ENCODE peak calls at places on chromosome 9, in ten cellular contexts. One of them, this sample, is unnamed.

GRCh38 chr9:79798450-79798849 is 226.7 kb downstream of the TLE4 start:
- DNase-seq in NCI-H460: no peak
- DNase-seq in mucosa of gallbladder: no peak
- DNase-seq in activated CD8-positive, alpha-beta T cell treated with anti-CD3 and anti-CD28 coated beads for 36 hours: no peak
- DNase-seq in GOT3: no peak
- DNase-seq in psoas muscle: no peak
- DNase-seq in amniotic stem cell: no peak
- DNase-seq in pons: no peak
- DNase-seq in NCI-H187: no peak
- DNase-seq in naive thymus-derived CD8-positive, alpha-beta T cell: no peak
- DNase-seq in this sample: no peak

GRCh38 chr9:129184743-129185142 is 6.7 kb upstream of the IER5L start:
- DNase-seq in amniotic stem cell: no peak
- DNase-seq in activated CD8-positive, alpha-beta T cell treated with anti-CD3 and anti-CD28 coated beads for 36 hours: no peak
- DNase-seq in NCI-H460: no peak
- DNase-seq in mucosa of gallbladder: no peak
- DNase-seq in NCI-H187: no peak
- DNase-seq in GOT3: no peak
- DNase-seq in naive thymus-derived CD8-positive, alpha-beta T cell: no peak
- DNase-seq in pons: no peak
- DNase-seq in psoas muscle: no peak
- DNase-seq in this sample: no peak

GRCh38 chr9:3099601-3100000 is 255.7 kb upstream of the PUM3 start:
- DNase-seq in NCI-H460: no peak
- DNase-seq in amniotic stem cell: no peak
- DNase-seq in GOT3: no peak
- DNase-seq in activated CD8-positive, alpha-beta T cell treated with anti-CD3 and anti-CD28 coated beads for 36 hours: no peak
- DNase-seq in psoas muscle: no peak
- DNase-seq in naive thymus-derived CD8-positive, alpha-beta T cell: no peak
- DNase-seq in NCI-H187: no peak
- DNase-seq in pons: peak; percentile 64
- DNase-seq in mucosa of gallbladder: no peak
- DNase-seq in this sample: no peak

GRCh38 chr9:22097712-22098111 is 88.6 kb upstream of the CDKN2B start:
- DNase-seq in mucosa of gallbladder: no peak
- DNase-seq in NCI-H460: no peak
- DNase-seq in psoas muscle: no peak
- DNase-seq in activated CD8-positive, alpha-beta T cell treated with anti-CD3 and anti-CD28 coated beads for 36 hours: no peak
- DNase-seq in NCI-H187: no peak
- DNase-seq in amniotic stem cell: no peak
- DNase-seq in GOT3: no peak
- DNase-seq in naive thymus-derived CD8-positive, alpha-beta T cell: no peak
- DNase-seq in pons: no peak
- DNase-seq in this sample: no peak

GRCh38 chr9:136011703-136012496 is 50.7 kb upstream of the UBAC1 start:
- DNase-seq in amniotic stem cell: no peak
- DNase-seq in activated CD8-positive, alpha-beta T cell treated with anti-CD3 and anti-CD28 coated beads for 36 hours: no peak
- DNase-seq in psoas muscle: peak; percentile 83
- DNase-seq in mucosa of gallbladder: peak; percentile 82
- DNase-seq in naive thymus-derived CD8-positive, alpha-beta T cell: no peak
- DNase-seq in NCI-H460: no peak
- DNase-seq in GOT3: no peak
- DNase-seq in pons: peak; percentile 57
- DNase-seq in NCI-H187: no peak
- DNase-seq in this sample: no peak

GRCh38 chr9:92663951-92664350 is 6.0 kb downstream of the IPPK start:
- DNase-seq in mucosa of gallbladder: no peak
- DNase-seq in pons: peak; percentile 26
- DNase-seq in amniotic stem cell: no peak
- DNase-seq in NCI-H187: no peak
- DNase-seq in activated CD8-positive, alpha-beta T cell treated with anti-CD3 and anti-CD28 coated beads for 36 hours: no peak
- DNase-seq in psoas muscle: no peak
- DNase-seq in GOT3: no peak
- DNase-seq in naive thymus-derived CD8-positive, alpha-beta T cell: no peak
- DNase-seq in NCI-H460: no peak
- DNase-seq in this sample: no peak

GRCh38 chr9:21027295-21027694 is 4.1 kb downstream of the HACD4 start:
- DNase-seq in amniotic stem cell: peak; percentile 20
- DNase-seq in activated CD8-positive, alpha-beta T cell treated with anti-CD3 and anti-CD28 coated beads for 36 hours: no peak
- DNase-seq in mucosa of gallbladder: no peak
- DNase-seq in NCI-H460: no peak
- DNase-seq in psoas muscle: no peak
- DNase-seq in GOT3: no peak
- DNase-seq in naive thymus-derived CD8-positive, alpha-beta T cell: no peak
- DNase-seq in pons: no peak
- DNase-seq in NCI-H187: no peak
- DNase-seq in this sample: no peak

GRCh38 chr9:99253772-99254431 is 31.8 kb downstream of the SEC61B start:
- DNase-seq in pons: peak; percentile 87
- DNase-seq in mucosa of gallbladder: no peak
- DNase-seq in amniotic stem cell: no peak
- DNase-seq in GOT3: no peak
- DNase-seq in NCI-H460: no peak
- DNase-seq in psoas muscle: peak; percentile 28
- DNase-seq in naive thymus-derived CD8-positive, alpha-beta T cell: no peak
- DNase-seq in activated CD8-positive, alpha-beta T cell treated with anti-CD3 and anti-CD28 coated beads for 36 hours: peak; percentile 98
- DNase-seq in NCI-H187: no peak
- DNase-seq in this sample: no peak

GRCh38 chr9:20618361-20618799 is 3.9 kb downstream of the MLLT3 start:
- DNase-seq in psoas muscle: no peak
- DNase-seq in pons: peak; percentile 49
- DNase-seq in mucosa of gallbladder: peak; percentile 56
- DNase-seq in NCI-H187: no peak
- DNase-seq in GOT3: no peak
- DNase-seq in NCI-H460: no peak
- DNase-seq in amniotic stem cell: no peak
- DNase-seq in activated CD8-positive, alpha-beta T cell treated with anti-CD3 and anti-CD28 coated beads for 36 hours: peak; percentile 24
- DNase-seq in naive thymus-derived CD8-positive, alpha-beta T cell: no peak
- DNase-seq in this sample: no peak

GRCh38 chr9:87894998-87895625 is 12.4 kb downstream of the SPATA31E1 start:
- DNase-seq in NCI-H460: no peak
- DNase-seq in activated CD8-positive, alpha-beta T cell treated with anti-CD3 and anti-CD28 coated beads for 36 hours: no peak
- DNase-seq in GOT3: no peak
- DNase-seq in mucosa of gallbladder: no peak
- DNase-seq in pons: no peak
- DNase-seq in psoas muscle: no peak
- DNase-seq in amniotic stem cell: no peak
- DNase-seq in NCI-H187: no peak
- DNase-seq in naive thymus-derived CD8-positive, alpha-beta T cell: no peak
- DNase-seq in this sample: no peak

GRCh38 chr9:137058651-137059234 is 4.9 kb upstream of the ENTPD2 start:
- DNase-seq in mucosa of gallbladder: no peak
- DNase-seq in psoas muscle: no peak
- DNase-seq in activated CD8-positive, alpha-beta T cell treated with anti-CD3 and anti-CD28 coated beads for 36 hours: no peak
- DNase-seq in NCI-H460: no peak
- DNase-seq in naive thymus-derived CD8-positive, alpha-beta T cell: no peak
- DNase-seq in NCI-H187: no peak
- DNase-seq in amniotic stem cell: no peak
- DNase-seq in GOT3: no peak
- DNase-seq in pons: no peak
- DNase-seq in this sample: no peak

GRCh38 chr9:98792096-98792490 is 4.3 kb downstream of the ANKS6 start:
- DNase-seq in GOT3: no peak
- DNase-seq in naive thymus-derived CD8-positive, alpha-beta T cell: no peak
- DNase-seq in activated CD8-positive, alpha-beta T cell treated with anti-CD3 and anti-CD28 coated beads for 36 hours: no peak
- DNase-seq in pons: no peak
- DNase-seq in amniotic stem cell: no peak
- DNase-seq in mucosa of gallbladder: no peak
- DNase-seq in NCI-H460: no peak
- DNase-seq in NCI-H187: no peak
- DNase-seq in psoas muscle: no peak
- DNase-seq in this sample: no peak

GRCh38 chr9:89408628-89409101 is 89.2 kb downstream of the SEMA4D start:
- DNase-seq in pons: no peak
- DNase-seq in NCI-H460: no peak
- DNase-seq in naive thymus-derived CD8-positive, alpha-beta T cell: peak; percentile 44
- DNase-seq in activated CD8-positive, alpha-beta T cell treated with anti-CD3 and anti-CD28 coated beads for 36 hours: peak; percentile 78
- DNase-seq in amniotic stem cell: no peak
- DNase-seq in psoas muscle: no peak
- DNase-seq in GOT3: no peak
- DNase-seq in mucosa of gallbladder: peak; percentile 65
- DNase-seq in NCI-H187: no peak
- DNase-seq in this sample: peak; percentile 72

GRCh38 chr9:129863059-129863690 is 27.9 kb downstream of the USP20 start:
- DNase-seq in activated CD8-positive, alpha-beta T cell treated with anti-CD3 and anti-CD28 coated beads for 36 hours: peak; percentile 92
- DNase-seq in NCI-H187: no peak
- DNase-seq in NCI-H460: no peak
- DNase-seq in mucosa of gallbladder: no peak
- DNase-seq in amniotic stem cell: no peak
- DNase-seq in pons: no peak
- DNase-seq in naive thymus-derived CD8-positive, alpha-beta T cell: no peak
- DNase-seq in psoas muscle: no peak
- DNase-seq in GOT3: no peak
- DNase-seq in this sample: peak; percentile 98

GRCh38 chr9:88458716-88459115 is 70.5 kb downstream of the SPIN1 start:
- DNase-seq in activated CD8-positive, alpha-beta T cell treated with anti-CD3 and anti-CD28 coated beads for 36 hours: no peak
- DNase-seq in psoas muscle: no peak
- DNase-seq in naive thymus-derived CD8-positive, alpha-beta T cell: no peak
- DNase-seq in NCI-H187: no peak
- DNase-seq in mucosa of gallbladder: no peak
- DNase-seq in pons: peak; percentile 11
- DNase-seq in NCI-H460: no peak
- DNase-seq in GOT3: no peak
- DNase-seq in amniotic stem cell: no peak
- DNase-seq in this sample: no peak

This sample was measured in KBM-7.